ENCODE peak calls at places on chromosome 17, in six cellular contexts. One of them, this sample, is unnamed.

GRCh38 chr17:29568331-29569244 is at the start of gene TP53I13:
- DNase-seq in SK-N-SH: peak
- DNase-seq in HCT116: peak
- DNase-seq in endothelial cell of umbilical vein: peak
- DNase-seq in K562: peak
- DNase-seq in HepG2: peak
- DNase-seq in this sample: peak

GRCh38 chr17:205817-206216 is 24.4 kb upstream of the DOC2B start:
- DNase-seq in endothelial cell of umbilical vein: no peak
- DNase-seq in K562: no peak
- DNase-seq in HepG2: no peak
- DNase-seq in HCT116: no peak
- DNase-seq in SK-N-SH: no peak
- DNase-seq in this sample: no peak

GRCh38 chr17:7782237-7782636 is 51.8 kb upstream of the KDM6B start:
- DNase-seq in SK-N-SH: no peak
- DNase-seq in HepG2: no peak
- DNase-seq in K562: no peak
- DNase-seq in HCT116: no peak
- DNase-seq in endothelial cell of umbilical vein: peak
- DNase-seq in this sample: no peak

GRCh38 chr17:52027620-52028019 is 130.9 kb downstream of the CA10 start:
- DNase-seq in K562: no peak
- DNase-seq in HepG2: no peak
- DNase-seq in endothelial cell of umbilical vein: no peak
- DNase-seq in HCT116: no peak
- DNase-seq in SK-N-SH: no peak
- DNase-seq in this sample: no peak

GRCh38 chr17:82367724-82368524 is 3.6 kb upstream of the UTS2R start:
- DNase-seq in endothelial cell of umbilical vein: no peak
- DNase-seq in K562: peak
- DNase-seq in HepG2: peak
- DNase-seq in HCT116: peak
- DNase-seq in SK-N-SH: peak
- DNase-seq in this sample: no peak

GRCh38 chr17:32341141-32341856 is 674 bp downstream of the C17orf75 start:
- DNase-seq in SK-N-SH: peak
- DNase-seq in HCT116: no peak
- DNase-seq in HepG2: peak
- DNase-seq in endothelial cell of umbilical vein: peak
- DNase-seq in K562: peak
- DNase-seq in this sample: no peak

GRCh38 chr17:8868529-8868951 is 1.1 kb upstream of the PIK3R6 start:
- DNase-seq in HCT116: no peak
- DNase-seq in HepG2: no peak
- DNase-seq in endothelial cell of umbilical vein: no peak
- DNase-seq in K562: no peak
- DNase-seq in SK-N-SH: no peak
- DNase-seq in this sample: no peak

GRCh38 chr17:49742256-49742655 is 21.7 kb downstream of the FAM117A start:
- DNase-seq in SK-N-SH: no peak
- DNase-seq in HepG2: no peak
- DNase-seq in endothelial cell of umbilical vein: no peak
- DNase-seq in K562: no peak
- DNase-seq in HCT116: no peak
- DNase-seq in this sample: no peak

GRCh38 chr17:52789829-52790228 is 631.3 kb upstream of the CA10 start:
- DNase-seq in endothelial cell of umbilical vein: peak
- DNase-seq in K562: no peak
- DNase-seq in HCT116: no peak
- DNase-seq in HepG2: no peak
- DNase-seq in SK-N-SH: no peak
- DNase-seq in this sample: no peak

GRCh38 chr17:44251062-44251461 is 16.9 kb downstream of the SLC4A1 start:
- DNase-seq in endothelial cell of umbilical vein: no peak
- DNase-seq in K562: no peak
- DNase-seq in HepG2: no peak
- DNase-seq in HCT116: no peak
- DNase-seq in SK-N-SH: no peak
- DNase-seq in this sample: no peak

GRCh38 chr17:68322630-68323029 is 31.3 kb downstream of the ARSG start:
- DNase-seq in SK-N-SH: no peak
- DNase-seq in HCT116: no peak
- DNase-seq in HepG2: no peak
- DNase-seq in endothelial cell of umbilical vein: no peak
- DNase-seq in K562: no peak
- DNase-seq in this sample: no peak

GRCh38 chr17:46135126-46135812 is 58.0 kb downstream of the KANSL1 start:
- DNase-seq in K562: no peak
- DNase-seq in HCT116: no peak
- DNase-seq in endothelial cell of umbilical vein: no peak
- DNase-seq in SK-N-SH: no peak
- DNase-seq in HepG2: peak
- DNase-seq in this sample: no peak

GRCh38 chr17:73436966-73437365 is 125.2 kb upstream of the CDC42EP4 start:
- DNase-seq in SK-N-SH: no peak
- DNase-seq in K562: no peak
- DNase-seq in HepG2: no peak
- DNase-seq in endothelial cell of umbilical vein: no peak
- DNase-seq in HCT116: no peak
- DNase-seq in this sample: no peak

GRCh38 chr17:46983782-46984181 is 4.7 kb upstream of the RPRML start:
- DNase-seq in HCT116: no peak
- DNase-seq in SK-N-SH: no peak
- DNase-seq in K562: peak
- DNase-seq in endothelial cell of umbilical vein: no peak
- DNase-seq in HepG2: no peak
- DNase-seq in this sample: no peak

GRCh38 chr17:9925457-9925856 is 20.4 kb upstream of the RCVRN start:
- DNase-seq in endothelial cell of umbilical vein: no peak
- DNase-seq in K562: no peak
- DNase-seq in SK-N-SH: no peak
- DNase-seq in HCT116: no peak
- DNase-seq in HepG2: no peak
- DNase-seq in this sample: no peak

GRCh38 chr17:7745748-7746470 is 28.4 kb downstream of the DNAH2 start:
- DNase-seq in SK-N-SH: no peak
- DNase-seq in HepG2: peak
- DNase-seq in endothelial cell of umbilical vein: peak
- DNase-seq in K562: no peak
- DNase-seq in HCT116: peak
- DNase-seq in this sample: no peak

GRCh38 chr17:27657620-27658019 is 26.6 kb downstream of the LGALS9 start:
- DNase-seq in endothelial cell of umbilical vein: peak
- DNase-seq in HCT116: no peak
- DNase-seq in HepG2: no peak
- DNase-seq in SK-N-SH: no peak
- DNase-seq in K562: no peak
- DNase-seq in this sample: no peak

GRCh38 chr17:12928736-12929135 is 89.1 kb downstream of the ELAC2 start:
- DNase-seq in endothelial cell of umbilical vein: no peak
- DNase-seq in HepG2: peak
- DNase-seq in SK-N-SH: no peak
- DNase-seq in K562: no peak
- DNase-seq in HCT116: no peak
- DNase-seq in this sample: no peak

GRCh38 chr17:41692722-41693521 is 4.2 kb downstream of the EIF1 start:
- DNase-seq in endothelial cell of umbilical vein: no peak
- DNase-seq in SK-N-SH: no peak
- DNase-seq in HCT116: no peak
- DNase-seq in HepG2: no peak
- DNase-seq in K562: no peak
- DNase-seq in this sample: no peak

GRCh38 chr17:44314869-44315661 is 6.7 kb downstream of the RUNDC3A start:
- DNase-seq in endothelial cell of umbilical vein: no peak
- DNase-seq in HepG2: no peak
- DNase-seq in HCT116: no peak
- DNase-seq in K562: peak
- DNase-seq in SK-N-SH: peak
- DNase-seq in this sample: no peak

GRCh38 chr17:49830605-49831004 is 17.3 kb downstream of the TAC4 start:
- DNase-seq in SK-N-SH: no peak
- DNase-seq in endothelial cell of umbilical vein: no peak
- DNase-seq in K562: no peak
- DNase-seq in HepG2: no peak
- DNase-seq in HCT116: no peak
- DNase-seq in this sample: no peak

GRCh38 chr17:235831-236640 is 54.6 kb upstream of the DOC2B start:
- DNase-seq in K562: no peak
- DNase-seq in HepG2: no peak
- DNase-seq in HCT116: no peak
- DNase-seq in endothelial cell of umbilical vein: no peak
- DNase-seq in SK-N-SH: no peak
- DNase-seq in this sample: no peak

GRCh38 chr17:6639651-6640535 is 618 bp downstream of the KIAA0753 start:
- DNase-seq in K562: peak
- DNase-seq in SK-N-SH: no peak
- DNase-seq in HepG2: no peak
- DNase-seq in HCT116: no peak
- DNase-seq in endothelial cell of umbilical vein: peak
- DNase-seq in this sample: no peak

GRCh38 chr17:81967533-81968395 is 6.8 kb upstream of the NOTUM start:
- DNase-seq in HepG2: peak
- DNase-seq in endothelial cell of umbilical vein: no peak
- DNase-seq in SK-N-SH: peak
- DNase-seq in K562: peak
- DNase-seq in HCT116: peak
- DNase-seq in this sample: no peak

GRCh38 chr17:1834378-1835149 is 4.8 kb downstream of the RPA1 start:
- DNase-seq in SK-N-SH: no peak
- DNase-seq in HepG2: no peak
- DNase-seq in HCT116: no peak
- DNase-seq in K562: no peak
- DNase-seq in endothelial cell of umbilical vein: no peak
- DNase-seq in this sample: no peak

GRCh38 chr17:71519285-71519684 is 601.5 kb upstream of the SOX9 start:
- DNase-seq in HepG2: no peak
- DNase-seq in SK-N-SH: no peak
- DNase-seq in HCT116: no peak
- DNase-seq in K562: no peak
- DNase-seq in endothelial cell of umbilical vein: no peak
- DNase-seq in this sample: no peak

GRCh38 chr17:80899402-80900268 is 92.0 kb upstream of the CHMP6 start:
- DNase-seq in HepG2: peak
- DNase-seq in K562: peak
- DNase-seq in endothelial cell of umbilical vein: peak
- DNase-seq in HCT116: peak
- DNase-seq in SK-N-SH: peak
- DNase-seq in this sample: no peak

GRCh38 chr17:14845562-14846335 is 419.4 kb downstream of the PMP22 start:
- DNase-seq in HepG2: no peak
- DNase-seq in K562: no peak
- DNase-seq in SK-N-SH: no peak
- DNase-seq in HCT116: no peak
- DNase-seq in endothelial cell of umbilical vein: no peak
- DNase-seq in this sample: no peak

GRCh38 chr17:20998571-20999043 is 44.2 kb downstream of the USP22 start:
- DNase-seq in HCT116: no peak
- DNase-seq in K562: no peak
- DNase-seq in SK-N-SH: no peak
- DNase-seq in HepG2: no peak
- DNase-seq in endothelial cell of umbilical vein: no peak
- DNase-seq in this sample: no peak
- H3K27ac ChIP-seq in HCT116: no peak
- H3K27ac ChIP-seq in K562: no peak
- H3K27ac ChIP-seq in SK-N-SH: no peak
- H3K27ac ChIP-seq in HepG2: no peak
- H3K27ac ChIP-seq in endothelial cell of umbilical vein: no peak
- H3K27ac ChIP-seq in this sample: peak

GRCh38 chr17:75574404-75575093 is 13.1 kb upstream of the MYO15B start:
- DNase-seq in endothelial cell of umbilical vein: no peak
- DNase-seq in SK-N-SH: no peak
- DNase-seq in K562: no peak
- DNase-seq in HepG2: no peak
- DNase-seq in HCT116: no peak
- DNase-seq in this sample: no peak

GRCh38 chr17:75573994-75574393 is 13.6 kb upstream of the MYO15B start:
- DNase-seq in K562: no peak
- DNase-seq in HCT116: no peak
- DNase-seq in SK-N-SH: no peak
- DNase-seq in endothelial cell of umbilical vein: no peak
- DNase-seq in HepG2: no peak
- DNase-seq in this sample: no peak

GRCh38 chr17:75572713-75573539 is 14.7 kb upstream of the MYO15B start:
- DNase-seq in endothelial cell of umbilical vein: no peak
- DNase-seq in SK-N-SH: no peak
- DNase-seq in HCT116: no peak
- DNase-seq in HepG2: no peak
- DNase-seq in K562: no peak
- DNase-seq in this sample: no peak

GRCh38 chr17:75575197-75575596 is 12.4 kb upstream of the MYO15B start:
- DNase-seq in HepG2: no peak
- DNase-seq in HCT116: no peak
- DNase-seq in K562: no peak
- DNase-seq in SK-N-SH: no peak
- DNase-seq in endothelial cell of umbilical vein: no peak
- DNase-seq in this sample: no peak

GRCh38 chr17:75573540-75573957 is 14.1 kb upstream of the MYO15B start:
- DNase-seq in endothelial cell of umbilical vein: no peak
- DNase-seq in HCT116: no peak
- DNase-seq in K562: no peak
- DNase-seq in SK-N-SH: no peak
- DNase-seq in HepG2: no peak
- DNase-seq in this sample: no peak
- H3K9ac ChIP-seq in endothelial cell of umbilical vein: no peak
- H3K9ac ChIP-seq in HCT116: no peak
- H3K9ac ChIP-seq in K562: no peak
- H3K9ac ChIP-seq in SK-N-SH: no peak
- H3K9ac ChIP-seq in HepG2: no peak
- H3K9ac ChIP-seq in this sample: no peak

GRCh38 chr17:59848778-59849177 is 44.0 kb downstream of the TUBD1 start:
- DNase-seq in SK-N-SH: no peak
- DNase-seq in HepG2: peak
- DNase-seq in K562: no peak
- DNase-seq in endothelial cell of umbilical vein: no peak
- DNase-seq in HCT116: no peak
- DNase-seq in this sample: no peak
- TF ChIP-seq POLR2AphosphoS5 in SK-N-SH: no peak
- TF ChIP-seq POLR2AphosphoS5 in HepG2: no peak
- TF ChIP-seq POLR2AphosphoS5 in K562: no peak
- TF ChIP-seq POLR2AphosphoS5 in endothelial cell of umbilical vein: no peak
- TF ChIP-seq POLR2AphosphoS5 in HCT116: no peak
- TF ChIP-seq POLR2AphosphoS5 in this sample: no peak

GRCh38 chr17:50986989-50987660 is 121.0 kb upstream of the TOB1 start:
- DNase-seq in endothelial cell of umbilical vein: no peak
- DNase-seq in K562: no peak
- DNase-seq in HCT116: no peak
- DNase-seq in SK-N-SH: no peak
- DNase-seq in HepG2: no peak
- DNase-seq in this sample: no peak

GRCh38 chr17:50989149-50989548 is 123.0 kb upstream of the TOB1 start:
- DNase-seq in endothelial cell of umbilical vein: no peak
- DNase-seq in HCT116: no peak
- DNase-seq in K562: no peak
- DNase-seq in SK-N-SH: no peak
- DNase-seq in HepG2: no peak
- DNase-seq in this sample: no peak

GRCh38 chr17:50993544-50993943 is 127.1 kb downstream of the SPAG9 start:
- DNase-seq in endothelial cell of umbilical vein: no peak
- DNase-seq in HCT116: no peak
- DNase-seq in K562: no peak
- DNase-seq in HepG2: no peak
- DNase-seq in SK-N-SH: no peak
- DNase-seq in this sample: no peak

GRCh38 chr17:50988427-50988826 is 122.3 kb upstream of the TOB1 start:
- DNase-seq in SK-N-SH: no peak
- DNase-seq in endothelial cell of umbilical vein: no peak
- DNase-seq in HCT116: no peak
- DNase-seq in HepG2: peak
- DNase-seq in K562: no peak
- DNase-seq in this sample: no peak
- H3K27ac ChIP-seq in SK-N-SH: no peak
- H3K27ac ChIP-seq in endothelial cell of umbilical vein: no peak
- H3K27ac ChIP-seq in HCT116: no peak
- H3K27ac ChIP-seq in HepG2: no peak
- H3K27ac ChIP-seq in K562: no peak
- H3K27ac ChIP-seq in this sample: no peak